ENCODE peak calls at places on chromosomes 3 and 15, in four cellular contexts. X, T, Q and O are unnamed samples.

GRCh38 chr3:105798381-105798934 is 70.4 kb downstream of the CBLB start:
- DNase-seq in X (peak), T (peak), Q (peak), O (peak)

GRCh38 chr3:177041021-177041729 is 156.1 kb downstream of the TBL1XR1 start:
- DNase-seq in X (no peak), T (no peak), Q (no peak), O (peak)

GRCh38 chr15:27486676-27487290 is 515.8 kb downstream of the GABRG3 start:
- DNase-seq in X (no peak), T (no peak), Q (no peak), O (no peak)

GRCh38 chr3:143658869-143659268 is 189.4 kb downstream of the SLC9A9 start:
- DNase-seq in X (no peak), T (no peak), Q (no peak), O (peak)

GRCh38 chr15:71223516-71223915 is 108.2 kb downstream of the THSD4 start:
- DNase-seq in X (no peak), T (no peak), Q (no peak), O (no peak)

GRCh38 chr3:60582285-60582684 is 669.0 kb downstream of the FHIT start:
- DNase-seq in X (no peak), T (no peak), Q (no peak), O (peak)

GRCh38 chr3:157447026-157447694 is 10.5 kb downstream of the PTX3 start:
- DNase-seq in X (peak), T (peak), Q (peak), O (peak)

GRCh38 chr3:184336484-184337230 is 743 bp upstream of the FAM131A start:
- DNase-seq in X (peak), T (peak), Q (peak), O (peak)

GRCh38 chr3:156161172-156161571 is 40.8 kb downstream of the KCNAB1 start:
- DNase-seq in X (peak), T (no peak), Q (no peak), O (no peak)

GRCh38 chr3:105688821-105689220 is 180.0 kb downstream of the CBLB start:
- DNase-seq in X (no peak), T (no peak), Q (no peak), O (no peak)

GRCh38 chr3:149489060-149489690 is 14.7 kb downstream of the TM4SF4 start:
- DNase-seq in X (peak), T (peak), Q (peak), O (peak)

GRCh38 chr15:84631706-84632272 is 22.3 kb downstream of the WDR73 start:
- DNase-seq in X (no peak), T (no peak), Q (peak), O (peak)

GRCh38 chr15:99504823-99505551 is 60.8 kb upstream of the MEF2A start:
- DNase-seq in X (no peak), T (no peak), Q (peak), O (peak)

GRCh38 chr3:44984335-44984734 is 8.3 kb downstream of the EXOSC7 start:
- DNase-seq in X (no peak), T (no peak), Q (no peak), O (no peak)

GRCh38 chr3:188037116-188037718 is 116.7 kb upstream of the LPP start:
- DNase-seq in X (peak), T (no peak), Q (no peak), O (peak)

GRCh38 chr15:22866066-22866465 is 27.6 kb downstream of the NIPA2 start:
- DNase-seq in X (no peak), T (no peak), Q (no peak), O (no peak)

GRCh38 chr15:36529296-36530011 is 50.0 kb upstream of the CDIN1 start:
- DNase-seq in X (no peak), T (no peak), Q (no peak), O (peak)

GRCh38 chr15:56927816-56928215 is 9.4 kb downstream of the TCF12 start:
- DNase-seq in X (peak), T (no peak), Q (no peak), O (no peak)

GRCh38 chr15:76533060-76533955 is 196.7 kb downstream of the ISL2 start:
- DNase-seq in X (no peak), T (no peak), Q (no peak), O (no peak)

GRCh38 chr3:8416965-8417364 is 84.7 kb upstream of the LMCD1 start:
- DNase-seq in X (no peak), T (no peak), Q (peak), O (peak)
- H3K4me3 ChIP-seq in X (no peak), T (no peak), Q (no peak), O (peak)

GRCh38 chr15:81091889-81092558 is 42.0 kb upstream of the CFAP161 start:
- DNase-seq in X (no peak), T (peak), Q (no peak), O (peak)

GRCh38 chr15:81096398-81096797 is 37.7 kb upstream of the CFAP161 start:
- DNase-seq in X (no peak), T (no peak), Q (no peak), O (no peak)

GRCh38 chr15:81092559-81092902 is 41.5 kb upstream of the CFAP161 start:
- DNase-seq in X (no peak), T (no peak), Q (no peak), O (no peak)

GRCh38 chr15:81095690-81096365 is 38.2 kb upstream of the CFAP161 start:
- DNase-seq in X (no peak), T (no peak), Q (no peak), O (no peak)

GRCh38 chr15:81093961-81094360 is 40.1 kb upstream of the CFAP161 start:
- DNase-seq in X (no peak), T (no peak), Q (no peak), O (no peak)
- H3K4me2 ChIP-seq in X (no peak), T (no peak), Q (no peak), O (no peak)

DNA sequence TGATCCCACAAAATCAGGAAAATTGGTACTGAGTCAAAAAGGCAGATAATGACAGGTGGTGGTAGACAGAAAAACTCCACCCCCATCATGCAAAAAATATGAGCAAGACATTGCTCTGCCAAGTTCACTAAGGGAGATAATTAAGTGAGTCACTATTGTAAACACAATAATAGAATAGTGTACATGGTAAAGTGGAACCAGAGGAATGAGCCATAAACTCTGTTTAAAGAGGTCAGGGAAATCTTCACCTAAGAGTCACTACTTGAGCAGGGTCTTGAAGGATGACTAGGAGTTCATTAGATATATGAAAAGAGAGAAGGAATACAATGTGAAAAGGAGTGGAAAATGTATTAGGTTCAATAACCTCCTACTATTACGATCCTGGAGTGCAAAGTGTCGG is 213.4 kb upstream of the PEX5L start:
- DNase-seq in X (no peak), T (no peak), Q (no peak), O (peak)
- H3K4me3 ChIP-seq in X (no peak), T (no peak), Q (no peak), O (no peak)

GRCh38 chr3:49717539-49718418 is 1.7 kb downstream of the AMIGO3 start:
- DNase-seq in X (no peak), T (peak), Q (no peak), O (no peak)
- H3K4me2 ChIP-seq in X (no peak), T (no peak), Q (no peak), O (no peak)

GRCh38 chr3:78050276-78051080 is 1010.6 kb downstream of the ROBO2 start:
- DNase-seq in X (no peak), T (no peak), Q (no peak), O (peak)

GRCh38 chr3:78049501-78049900 is 1009.6 kb downstream of the ROBO2 start:
- DNase-seq in X (no peak), T (no peak), Q (no peak), O (no peak)

GRCh38 chr3:78048698-78049097 is 1008.8 kb downstream of the ROBO2 start:
- DNase-seq in X (no peak), T (no peak), Q (no peak), O (no peak)
- H3K4me3 ChIP-seq in X (no peak), T (no peak), Q (no peak), O (no peak)

DNA sequence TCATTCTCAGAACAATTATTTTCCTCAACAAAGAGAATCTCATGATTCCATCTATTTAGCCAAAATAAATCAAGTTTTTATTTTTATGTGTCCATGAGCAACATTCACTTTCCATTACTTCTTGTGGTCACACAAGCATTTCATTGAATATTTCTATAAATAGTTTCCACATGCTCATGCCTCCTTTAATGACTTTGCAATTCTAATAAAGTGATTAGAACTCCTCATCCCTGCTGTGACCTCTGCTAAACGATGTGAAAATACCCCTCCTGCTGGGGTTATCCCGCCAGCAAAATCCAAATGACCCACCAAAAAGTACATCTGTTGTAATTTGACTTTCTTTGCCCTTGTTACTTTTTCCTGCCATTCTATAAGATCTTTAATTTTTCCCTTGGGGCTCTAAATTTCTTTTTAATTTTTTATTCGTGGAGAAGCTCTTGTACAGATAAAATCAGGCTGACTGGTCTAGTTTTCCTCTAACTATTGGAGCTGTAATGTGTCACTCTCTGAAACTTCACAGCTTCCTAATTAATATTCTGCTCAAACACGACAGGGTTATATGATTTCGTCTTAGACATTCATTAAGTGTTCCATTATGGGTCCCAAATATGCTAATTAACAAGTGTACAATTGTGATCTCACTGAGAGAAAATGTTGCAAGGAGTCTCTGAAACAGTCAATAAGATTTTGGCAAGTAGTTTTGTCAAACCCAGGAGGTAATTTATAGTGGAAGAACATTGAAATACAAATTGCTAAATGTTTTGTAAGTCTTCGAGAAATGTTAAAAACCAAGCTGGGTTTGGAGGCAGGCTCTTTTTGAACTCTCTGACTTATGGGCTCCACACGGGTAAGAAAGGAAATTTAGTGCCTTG is 533.1 kb upstream of the NAALADL2 start:
- DNase-seq in X (no peak), T (no peak), Q (no peak), O (peak)
- H3K4me2 ChIP-seq in X (no peak), T (no peak), Q (no peak), O (peak)